ENCODE peak calls at places on chromosomes 5 and 9, in ten cellular contexts. E is fibroblast of lung; I is CD4-positive, CD25-positive, alpha-beta regulatory T cell; B is aorta; C is testis; L is left ventricle myocardium inferior; R is WERI-Rb-1; Z is IMR-90; P is mesendoderm; X is transverse colon. A is an unnamed sample.

GRCh38 chr9:90870646-90871326 is 69.2 kb downstream of the SYK start:
- DNase-seq in E (peak; percentile 20), I (peak; percentile 48), B (no peak), C (peak; percentile 48), L (no peak), R (peak; percentile 35), Z (peak; percentile 44), P (peak; percentile 22), X (peak; percentile 37), A (no peak)

GRCh38 chr5:176891331-176891958 is 7.7 kb downstream of the HK3 start:
- DNase-seq in E (no peak), I (no peak), B (no peak), C (no peak), L (no peak), R (no peak), Z (no peak), P (no peak), X (peak; percentile 1), A (no peak)

GRCh38 chr5:143233020-143233419 is 170.5 kb downstream of the NR3C1 start:
- DNase-seq in E (peak; percentile 54), I (no peak), B (no peak), C (no peak), L (no peak), R (no peak), Z (peak; percentile 75), P (no peak), X (no peak), A (no peak)

GRCh38 chr9:3948826-3949578 is 350.9 kb downstream of the GLIS3 start:
- DNase-seq in E (peak; percentile 90), I (no peak), B (no peak), C (no peak), L (no peak), R (no peak), Z (peak; percentile 77), P (peak; percentile 15), X (no peak), A (no peak)

GRCh38 chr9:92385474-92385873 is 18.9 kb downstream of the OGN start:
- DNase-seq in E (no peak), I (no peak), B (no peak), C (no peak), L (no peak), R (no peak), Z (no peak), P (no peak), X (no peak), A (no peak)

GRCh38 chr5:59598547-59598874 is 295.0 kb downstream of the PDE4D start:
- DNase-seq in E (no peak), I (no peak), B (no peak), C (no peak), L (no peak), R (no peak), Z (no peak), P (no peak), X (peak; percentile 9), A (no peak)

GRCh38 chr5:37837101-37838032 is 2.5 kb downstream of the GDNF start:
- DNase-seq in E (peak; percentile 74), I (peak; percentile 72), B (peak; percentile 70), C (peak; percentile 81), L (peak; percentile 71), R (peak; percentile 69), Z (peak; percentile 77), P (peak; percentile 74), X (peak; percentile 67), A (peak; percentile 73)

GRCh38 chr5:133376986-133377385 is 235.4 kb downstream of the FSTL4 start:
- DNase-seq in E (no peak), I (no peak), B (no peak), C (peak; percentile 0), L (no peak), R (no peak), Z (no peak), P (no peak), X (no peak), A (no peak)

GRCh38 chr5:159231167-159231566 is 21.8 kb upstream of the RNF145 start:
- DNase-seq in E (no peak), I (no peak), B (no peak), C (no peak), L (no peak), R (no peak), Z (peak; percentile 31), P (no peak), X (no peak), A (no peak)

GRCh38 chr9:130118841-130119520 is 53.2 kb upstream of the NCS1 start:
- DNase-seq in E (peak; percentile 80), I (no peak), B (no peak), C (no peak), L (no peak), R (peak; percentile 91), Z (peak; percentile 60), P (peak; percentile 82), X (no peak), A (no peak)

GRCh38 chr5:32753765-32754164 is 42.6 kb downstream of the NPR3 start:
- DNase-seq in E (peak; percentile 7), I (no peak), B (no peak), C (no peak), L (no peak), R (no peak), Z (peak; percentile 51), P (no peak), X (no peak), A (no peak)

GRCh38 chr5:2752059-2752874 is 790 bp upstream of the IRX2 start:
- DNase-seq in E (peak; percentile 56), I (no peak), B (no peak), C (no peak), L (no peak), R (peak; percentile 59), Z (no peak), P (peak; percentile 44), X (no peak), A (peak; percentile 86)

GRCh38 chr5:126104951-126105350 is 318.3 kb upstream of the GRAMD2B start:
- DNase-seq in E (no peak), I (no peak), B (no peak), C (no peak), L (no peak), R (no peak), Z (no peak), P (no peak), X (no peak), A (no peak)

GRCh38 chr5:126103872-126104271 is 319.3 kb upstream of the GRAMD2B start:
- DNase-seq in E (no peak), I (no peak), B (no peak), C (no peak), L (no peak), R (no peak), Z (no peak), P (no peak), X (no peak), A (no peak)

GRCh38 chr5:126103050-126103449 is 320.2 kb upstream of the GRAMD2B start:
- DNase-seq in E (no peak), I (no peak), B (no peak), C (no peak), L (no peak), R (no peak), Z (no peak), P (no peak), X (no peak), A (no peak)

GRCh38 chr5:126106032-126106431 is 317.2 kb upstream of the GRAMD2B start:
- DNase-seq in E (peak; percentile 21), I (no peak), B (no peak), C (no peak), L (no peak), R (no peak), Z (no peak), P (no peak), X (no peak), A (no peak)

DNA sequence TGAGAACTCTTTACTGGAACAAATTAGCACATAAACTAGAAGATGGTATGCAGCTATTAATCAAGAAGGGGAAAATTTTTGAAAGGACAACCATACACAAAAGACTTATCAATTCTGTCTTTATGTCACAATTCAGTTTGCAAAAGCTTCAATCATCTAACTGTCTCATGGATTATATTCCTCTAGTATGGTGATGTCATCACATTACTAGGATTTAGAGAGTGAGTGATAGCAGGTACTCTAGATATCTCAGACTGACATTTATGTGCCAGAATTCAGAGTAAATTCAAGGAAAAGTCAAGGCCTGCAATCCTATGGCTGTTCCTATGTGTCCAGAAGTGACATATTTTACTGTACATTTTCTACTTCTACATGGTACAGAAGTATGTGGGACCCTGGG is 318.9 kb upstream of the GRAMD2B start:
- DNase-seq in E (no peak), I (no peak), B (no peak), C (no peak), L (no peak), R (no peak), Z (no peak), P (no peak), X (no peak), A (no peak)
- H3K27ac ChIP-seq in E (no peak overlapping the region), I (no peak overlapping the region), B (no peak overlapping the region), C (no peak overlapping the region), L (no peak overlapping the region), R (no peak overlapping the region), Z (no peak overlapping the region), P (no peak overlapping the region), X (no peak overlapping the region), A (no peak overlapping the region)

GRCh38 chr9:133539434-133539833 is 4.9 kb downstream of the ADAMTSL2 start:
- DNase-seq in E (no peak), I (no peak), B (no peak), C (peak; percentile 56), L (peak; percentile 78), R (no peak), Z (no peak), P (peak; percentile 43), X (peak; percentile 54), A (no peak)
- H3K4me3 ChIP-seq in E (no peak overlapping the region), I (no peak overlapping the region), B (no peak overlapping the region), C (no peak overlapping the region), L (peak overlapping the region; percentile 57), R (no peak overlapping the region), Z (no peak overlapping the region), P (no peak overlapping the region), X (no peak overlapping the region), A (peak overlapping the region; percentile 42)

DNA sequence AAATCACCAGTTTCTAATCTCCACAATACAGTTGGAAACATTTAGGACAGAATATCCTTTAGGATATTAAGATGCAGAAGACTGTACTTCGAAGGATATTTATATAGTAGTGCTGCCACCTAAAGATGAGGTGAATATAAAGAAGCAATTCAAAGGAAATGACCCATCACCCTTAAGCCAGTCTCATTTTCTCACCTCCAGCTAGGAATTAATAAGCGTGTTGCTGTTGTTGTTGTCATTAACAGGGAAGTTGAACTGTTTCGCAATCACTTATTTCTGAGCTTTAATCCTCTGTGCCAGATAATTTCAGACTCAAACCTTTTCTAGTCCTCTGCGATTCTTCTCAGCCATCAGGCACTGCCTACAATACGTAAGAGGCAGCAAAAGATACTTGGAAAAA is 7.8 kb upstream of the PURA start:
- DNase-seq in E (no peak), I (no peak), B (no peak), C (no peak), L (no peak), R (no peak), Z (no peak), P (no peak), X (no peak), A (no peak)
- H3K27me3 ChIP-seq in E (no peaks in the 10 kb centered on the region), I (peaks cover 12% of the 10 kb centered on the region), B (no peaks in the 10 kb centered on the region), C (no peaks in the 10 kb centered on the region), L (no peaks in the 10 kb centered on the region), R (no peaks in the 10 kb centered on the region), Z (peaks cover 4% of the 10 kb centered on the region), P (peaks cover 15% of the 10 kb centered on the region), X (peaks cover 5% of the 10 kb centered on the region), A (no peaks in the 10 kb centered on the region)

GRCh38 chr9:14395300-14396082 is 81.5 kb upstream of the NFIB start:
- DNase-seq in E (no peak), I (no peak), B (no peak), C (peak; percentile 17), L (peak; percentile 42), R (no peak), Z (no peak), P (no peak), X (no peak), A (no peak)
- H3K27ac ChIP-seq in E (no peak overlapping the region), I (no peak overlapping the region), B (no peak overlapping the region), C (no peak overlapping the region), L (peak overlapping the region; percentile 41), R (no peak overlapping the region), Z (no peak overlapping the region), P (no peak overlapping the region), X (no peak overlapping the region), A (no peak overlapping the region)

GRCh38 chr9:136711751-136712689 is at the start of gene DIPK1B:
- DNase-seq in E (no peak), I (no peak), B (no peak), C (peak; percentile 61), L (no peak), R (peak; percentile 66), Z (no peak), P (peak; percentile 78), X (no peak), A (no peak)
- H3K4me3 ChIP-seq in E (peak within 1 kb of the TSS; percentile 8), I (no peak within 1 kb of the TSS), B (no peak within 1 kb of the TSS), C (peak within 1 kb of the TSS; percentile 59), L (peak within 1 kb of the TSS; percentile 81), R (peak within 1 kb of the TSS; percentile 80), Z (peak within 1 kb of the TSS; percentile 48), P (peak within 1 kb of the TSS; percentile 63), X (peak within 1 kb of the TSS; percentile 46), A (peak within 1 kb of the TSS; percentile 56)